ENCODE peak calls at places on chromosomes 13 and 19, in nine cellular contexts. One of them, this sample, is unnamed.
A peak's percentile ranks its signal among the peaks of the same experiment; 100 is the strongest.

GRCh38 chr13:21528616-21529015 is 69.5 kb upstream of the ZDHHC20 start:
- DNase-seq in transverse colon: no peak
- DNase-seq in suprapubic skin: no peak
- DNase-seq in GM12878: no peak
- DNase-seq in stomach: no peak
- DNase-seq in sigmoid colon: no peak
- DNase-seq in K562: no peak
- DNase-seq in H1: no peak
- DNase-seq in esophagus muscularis mucosa: no peak
- DNase-seq in this sample: no peak

GRCh38 chr13:109945206-109945960 is 159.0 kb upstream of the IRS2 start:
- DNase-seq in K562: no peak
- DNase-seq in sigmoid colon: no peak
- DNase-seq in H1: no peak
- DNase-seq in transverse colon: no peak
- DNase-seq in suprapubic skin: no peak
- DNase-seq in stomach: no peak
- DNase-seq in GM12878: no peak
- DNase-seq in esophagus muscularis mucosa: peak; percentile 53
- DNase-seq in this sample: no peak

GRCh38 chr13:44116562-44117315 is 237.0 kb downstream of the LACC1 start:
- DNase-seq in stomach: no peak
- DNase-seq in K562: no peak
- DNase-seq in transverse colon: no peak
- DNase-seq in suprapubic skin: no peak
- DNase-seq in GM12878: no peak
- DNase-seq in sigmoid colon: no peak
- DNase-seq in esophagus muscularis mucosa: peak; percentile 80
- DNase-seq in H1: no peak
- DNase-seq in this sample: no peak

GRCh38 chr19:11979527-11979926 is 14.7 kb downstream of the ZNF763 start:
- DNase-seq in suprapubic skin: no peak
- DNase-seq in GM12878: no peak
- DNase-seq in sigmoid colon: no peak
- DNase-seq in K562: no peak
- DNase-seq in transverse colon: no peak
- DNase-seq in esophagus muscularis mucosa: no peak
- DNase-seq in H1: no peak
- DNase-seq in stomach: no peak
- DNase-seq in this sample: no peak

GRCh38 chr19:13007292-13008045 is 12.2 kb downstream of the NFIX start:
- DNase-seq in stomach: peak; percentile 91
- DNase-seq in suprapubic skin: peak; percentile 94
- DNase-seq in GM12878: no peak
- DNase-seq in esophagus muscularis mucosa: peak; percentile 96
- DNase-seq in sigmoid colon: peak; percentile 91
- DNase-seq in H1: no peak
- DNase-seq in K562: no peak
- DNase-seq in transverse colon: no peak
- DNase-seq in this sample: no peak

GRCh38 chr19:53308339-53308811 is 25.2 kb upstream of the ZNF845 start:
- DNase-seq in sigmoid colon: no peak
- DNase-seq in K562: peak; percentile 49
- DNase-seq in transverse colon: no peak
- DNase-seq in suprapubic skin: no peak
- DNase-seq in GM12878: no peak
- DNase-seq in stomach: no peak
- DNase-seq in H1: peak; percentile 56
- DNase-seq in esophagus muscularis mucosa: no peak
- DNase-seq in this sample: peak; percentile 73

GRCh38 chr13:52414963-52415362 is 9.0 kb upstream of the THSD1 start:
- DNase-seq in suprapubic skin: no peak
- DNase-seq in esophagus muscularis mucosa: no peak
- DNase-seq in stomach: no peak
- DNase-seq in GM12878: no peak
- DNase-seq in sigmoid colon: no peak
- DNase-seq in transverse colon: no peak
- DNase-seq in H1: no peak
- DNase-seq in K562: no peak
- DNase-seq in this sample: no peak

GRCh38 chr13:23620211-23620610 is 50.0 kb downstream of the TNFRSF19 start:
- DNase-seq in H1: no peak
- DNase-seq in suprapubic skin: no peak
- DNase-seq in K562: no peak
- DNase-seq in GM12878: no peak
- DNase-seq in stomach: no peak
- DNase-seq in transverse colon: no peak
- DNase-seq in sigmoid colon: no peak
- DNase-seq in esophagus muscularis mucosa: no peak
- DNase-seq in this sample: no peak

GRCh38 chr13:58318495-58319167 is 687.1 kb downstream of the PCDH17 start:
- DNase-seq in GM12878: no peak
- DNase-seq in esophagus muscularis mucosa: no peak
- DNase-seq in transverse colon: no peak
- DNase-seq in sigmoid colon: no peak
- DNase-seq in H1: no peak
- DNase-seq in suprapubic skin: no peak
- DNase-seq in stomach: no peak
- DNase-seq in K562: no peak
- DNase-seq in this sample: no peak

GRCh38 chr19:41019346-41019745 is 28.3 kb downstream of the CYP2B6 start:
- DNase-seq in transverse colon: no peak
- DNase-seq in sigmoid colon: no peak
- DNase-seq in GM12878: no peak
- DNase-seq in K562: no peak
- DNase-seq in stomach: no peak
- DNase-seq in suprapubic skin: peak; percentile 37
- DNase-seq in esophagus muscularis mucosa: peak; percentile 80
- DNase-seq in H1: no peak
- DNase-seq in this sample: no peak

GRCh38 chr19:48195106-48195830 is 24.8 kb downstream of the ZSWIM9 start:
- DNase-seq in K562: no peak
- DNase-seq in stomach: no peak
- DNase-seq in sigmoid colon: no peak
- DNase-seq in suprapubic skin: no peak
- DNase-seq in transverse colon: no peak
- DNase-seq in H1: no peak
- DNase-seq in esophagus muscularis mucosa: no peak
- DNase-seq in GM12878: no peak
- DNase-seq in this sample: no peak

DNA sequence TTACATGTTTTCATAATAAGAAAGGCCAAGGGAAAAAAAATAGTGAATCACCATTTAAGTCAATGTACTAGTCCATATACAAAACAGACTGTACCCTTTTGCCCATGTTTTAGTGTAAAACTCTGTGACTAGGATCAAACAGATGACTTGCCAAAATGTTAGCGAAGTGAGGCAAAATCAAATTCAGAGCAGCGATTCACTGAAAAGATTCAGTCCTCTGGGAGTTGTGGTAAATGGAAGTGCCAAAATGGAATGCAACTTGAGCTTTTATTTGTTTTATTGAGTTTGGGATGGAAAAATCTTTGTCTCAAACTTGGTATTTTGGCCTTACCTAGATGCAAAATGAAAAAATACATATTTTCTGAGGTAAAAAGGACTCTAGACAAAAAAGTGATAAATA is 9.1 kb downstream of the CDADC1 start:
- DNase-seq in sigmoid colon: no peak
- DNase-seq in esophagus muscularis mucosa: no peak
- DNase-seq in GM12878: no peak
- DNase-seq in stomach: no peak
- DNase-seq in transverse colon: no peak
- DNase-seq in H1: no peak
- DNase-seq in suprapubic skin: no peak
- DNase-seq in K562: no peak
- DNase-seq in this sample: no peak
- TF ChIP-seq EP300 in sigmoid colon: no peak
- TF ChIP-seq EP300 in esophagus muscularis mucosa: no peak
- TF ChIP-seq EP300 in GM12878: no peak
- TF ChIP-seq EP300 in stomach: no peak
- TF ChIP-seq EP300 in transverse colon: no peak
- TF ChIP-seq EP300 in H1: no peak
- TF ChIP-seq EP300 in suprapubic skin: no peak
- TF ChIP-seq EP300 in K562: no peak
- TF ChIP-seq EP300 in this sample: no peak

GRCh38 chr13:49606747-49607648 is 21.3 kb upstream of the ARL11 start:
- DNase-seq in stomach: peak; percentile 92
- DNase-seq in H1: peak; percentile 70
- DNase-seq in K562: peak; percentile 55
- DNase-seq in GM12878: peak; percentile 61
- DNase-seq in transverse colon: peak; percentile 88
- DNase-seq in suprapubic skin: peak; percentile 91
- DNase-seq in esophagus muscularis mucosa: peak; percentile 95
- DNase-seq in sigmoid colon: peak; percentile 93
- DNase-seq in this sample: peak; percentile 77
- TF ChIP-seq POLR2AphosphoS5 in stomach: no peak
- TF ChIP-seq POLR2AphosphoS5 in H1: no peak
- TF ChIP-seq POLR2AphosphoS5 in K562: no peak
- TF ChIP-seq POLR2AphosphoS5 in GM12878: no peak
- TF ChIP-seq POLR2AphosphoS5 in transverse colon: no peak
- TF ChIP-seq POLR2AphosphoS5 in suprapubic skin: no peak
- TF ChIP-seq POLR2AphosphoS5 in esophagus muscularis mucosa: no peak
- TF ChIP-seq POLR2AphosphoS5 in sigmoid colon: no peak
- TF ChIP-seq POLR2AphosphoS5 in this sample: no peak

GRCh38 chr19:55279773-55280643 is at the start of gene HSPBP1:
- DNase-seq in K562: peak; percentile 91
- DNase-seq in transverse colon: peak; percentile 98
- DNase-seq in H1: peak; percentile 99
- DNase-seq in stomach: peak; percentile 97
- DNase-seq in GM12878: peak; percentile 93
- DNase-seq in sigmoid colon: peak; percentile 98
- DNase-seq in esophagus muscularis mucosa: peak; percentile 98
- DNase-seq in suprapubic skin: peak; percentile 95
- DNase-seq in this sample: peak; percentile 96
- TF ChIP-seq POLR2A in K562: peak; percentile 76
- TF ChIP-seq POLR2A in transverse colon: peak; percentile 38
- TF ChIP-seq POLR2A in H1: peak; percentile 77
- TF ChIP-seq POLR2A in stomach: no peak
- TF ChIP-seq POLR2A in GM12878: peak; percentile 84
- TF ChIP-seq POLR2A in sigmoid colon: no peak
- TF ChIP-seq POLR2A in esophagus muscularis mucosa: no peak
- TF ChIP-seq POLR2A in suprapubic skin: no peak
- TF ChIP-seq POLR2A in this sample: no peak

GRCh38 chr19:32808236-32808635 is 61.3 kb downstream of the SLC7A9 start:
- DNase-seq in sigmoid colon: no peak
- DNase-seq in K562: no peak
- DNase-seq in esophagus muscularis mucosa: no peak
- DNase-seq in stomach: no peak
- DNase-seq in H1: no peak
- DNase-seq in suprapubic skin: peak; percentile 43
- DNase-seq in GM12878: no peak
- DNase-seq in transverse colon: no peak
- DNase-seq in this sample: no peak

GRCh38 chr19:32810452-32810851 is 59.1 kb downstream of the SLC7A9 start:
- DNase-seq in H1: no peak
- DNase-seq in stomach: no peak
- DNase-seq in GM12878: no peak
- DNase-seq in esophagus muscularis mucosa: no peak
- DNase-seq in sigmoid colon: no peak
- DNase-seq in K562: no peak
- DNase-seq in transverse colon: no peak
- DNase-seq in suprapubic skin: peak; percentile 34
- DNase-seq in this sample: no peak

GRCh38 chr19:32811151-32811550 is 58.4 kb downstream of the SLC7A9 start:
- DNase-seq in esophagus muscularis mucosa: no peak
- DNase-seq in transverse colon: no peak
- DNase-seq in GM12878: no peak
- DNase-seq in H1: no peak
- DNase-seq in sigmoid colon: no peak
- DNase-seq in stomach: no peak
- DNase-seq in suprapubic skin: no peak
- DNase-seq in K562: no peak
- DNase-seq in this sample: no peak

GRCh38 chr19:32809754-32810153 is 59.8 kb downstream of the SLC7A9 start:
- DNase-seq in K562: no peak
- DNase-seq in transverse colon: no peak
- DNase-seq in sigmoid colon: no peak
- DNase-seq in GM12878: no peak
- DNase-seq in H1: no peak
- DNase-seq in suprapubic skin: no peak
- DNase-seq in stomach: no peak
- DNase-seq in esophagus muscularis mucosa: no peak
- DNase-seq in this sample: no peak

DNA sequence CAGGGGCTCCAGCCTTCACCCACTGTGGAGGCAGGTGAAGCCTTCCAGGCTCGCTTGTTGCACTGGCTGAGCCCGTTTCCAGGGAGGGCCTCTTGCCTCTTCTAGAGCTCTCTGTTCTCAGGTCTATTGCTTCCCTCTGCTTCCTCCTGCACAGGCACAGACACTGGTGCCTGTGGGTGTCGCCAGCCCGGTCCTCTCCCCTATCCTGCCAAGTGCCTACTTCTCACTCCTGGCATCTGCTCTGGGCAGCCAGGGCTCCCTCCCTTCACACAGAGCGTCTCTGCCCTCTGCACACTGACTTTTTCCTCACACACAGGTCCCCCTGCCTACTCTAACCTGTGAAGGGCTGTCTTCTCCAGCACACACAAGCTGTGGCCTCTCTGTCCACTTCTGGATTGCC is 60.3 kb downstream of the SLC7A9 start:
- DNase-seq in GM12878: no peak
- DNase-seq in sigmoid colon: no peak
- DNase-seq in H1: no peak
- DNase-seq in K562: no peak
- DNase-seq in stomach: no peak
- DNase-seq in esophagus muscularis mucosa: no peak
- DNase-seq in transverse colon: no peak
- DNase-seq in suprapubic skin: peak; percentile 44
- DNase-seq in this sample: no peak
- TF ChIP-seq EP300 in GM12878: no peak
- TF ChIP-seq EP300 in sigmoid colon: no peak
- TF ChIP-seq EP300 in H1: no peak
- TF ChIP-seq EP300 in K562: no peak
- TF ChIP-seq EP300 in stomach: no peak
- TF ChIP-seq EP300 in esophagus muscularis mucosa: no peak
- TF ChIP-seq EP300 in transverse colon: no peak
- TF ChIP-seq EP300 in suprapubic skin: no peak
- TF ChIP-seq EP300 in this sample: no peak

DNA sequence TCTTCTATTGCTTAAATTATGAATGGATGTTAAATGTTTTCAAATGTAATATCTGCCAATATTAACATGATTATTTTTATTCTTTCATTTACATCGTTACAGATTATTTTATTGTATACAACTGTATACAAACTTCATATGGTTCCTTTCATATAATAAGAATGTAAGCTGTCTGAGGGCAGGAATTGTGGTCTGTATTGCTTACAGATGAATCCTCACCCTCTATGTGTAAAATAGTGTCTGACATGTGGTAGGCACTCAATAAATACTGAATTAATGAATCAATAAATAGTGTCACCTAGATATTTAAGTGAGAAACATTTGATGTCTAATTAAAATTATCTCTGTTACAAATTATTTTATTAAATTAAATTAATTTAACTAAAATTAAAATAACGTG is 7.8 kb downstream of the FPR3 start:
- DNase-seq in sigmoid colon: no peak
- DNase-seq in transverse colon: no peak
- DNase-seq in esophagus muscularis mucosa: no peak
- DNase-seq in H1: no peak
- DNase-seq in K562: no peak
- DNase-seq in stomach: no peak
- DNase-seq in GM12878: no peak
- DNase-seq in suprapubic skin: no peak
- DNase-seq in this sample: no peak
- TF ChIP-seq POLR2AphosphoS5 in sigmoid colon: no peak
- TF ChIP-seq POLR2AphosphoS5 in transverse colon: no peak
- TF ChIP-seq POLR2AphosphoS5 in esophagus muscularis mucosa: no peak
- TF ChIP-seq POLR2AphosphoS5 in H1: no peak
- TF ChIP-seq POLR2AphosphoS5 in K562: no peak
- TF ChIP-seq POLR2AphosphoS5 in stomach: no peak
- TF ChIP-seq POLR2AphosphoS5 in GM12878: no peak
- TF ChIP-seq POLR2AphosphoS5 in suprapubic skin: no peak
- TF ChIP-seq POLR2AphosphoS5 in this sample: no peak

This sample was measured in upper lobe of left lung.